ENCODE peak calls at places on chromosomes 5 and 9, in seven cellular contexts. One of them, this sample, is unnamed.

GRCh38 chr5:111408817-111409216 is 103.5 kb downstream of the STARD4 start:
- DNase-seq in GF-D8: no peak
- DNase-seq in mucosa of gallbladder: no peak
- DNase-seq in NCI-H1930: no peak
- DNase-seq in psoas muscle: no peak
- DNase-seq in NCI-H1092: no peak
- DNase-seq in fibroblast of mammary gland: no peak
- DNase-seq in this sample: no peak

GRCh38 chr9:24342457-24342856 is 203.2 kb downstream of the IZUMO3 start:
- DNase-seq in GF-D8: no peak
- DNase-seq in mucosa of gallbladder: no peak
- DNase-seq in NCI-H1930: no peak
- DNase-seq in psoas muscle: no peak
- DNase-seq in NCI-H1092: no peak
- DNase-seq in fibroblast of mammary gland: no peak
- DNase-seq in this sample: no peak

GRCh38 chr5:32055891-32056866 is 117.9 kb downstream of the GOLPH3 start:
- DNase-seq in GF-D8: no peak
- DNase-seq in mucosa of gallbladder: no peak
- DNase-seq in NCI-H1930: no peak
- DNase-seq in psoas muscle: no peak
- DNase-seq in NCI-H1092: no peak
- DNase-seq in fibroblast of mammary gland: no peak
- DNase-seq in this sample: no peak

GRCh38 chr9:4027616-4028015 is 272.3 kb downstream of the GLIS3 start:
- DNase-seq in GF-D8: no peak
- DNase-seq in mucosa of gallbladder: no peak
- DNase-seq in NCI-H1930: no peak
- DNase-seq in psoas muscle: no peak
- DNase-seq in NCI-H1092: no peak
- DNase-seq in fibroblast of mammary gland: no peak
- DNase-seq in this sample: no peak

GRCh38 chr9:130779153-130779855 is 55.8 kb upstream of the ABL1 start:
- DNase-seq in GF-D8: no peak
- DNase-seq in mucosa of gallbladder: no peak
- DNase-seq in NCI-H1930: no peak
- DNase-seq in psoas muscle: peak
- DNase-seq in NCI-H1092: no peak
- DNase-seq in fibroblast of mammary gland: peak
- DNase-seq in this sample: peak

GRCh38 chr5:150214289-150214688 is 24.4 kb downstream of the SLC6A7 start:
- DNase-seq in GF-D8: no peak
- DNase-seq in mucosa of gallbladder: no peak
- DNase-seq in NCI-H1930: no peak
- DNase-seq in psoas muscle: peak
- DNase-seq in NCI-H1092: no peak
- DNase-seq in fibroblast of mammary gland: peak
- DNase-seq in this sample: no peak

GRCh38 chr5:181059297-181060230 is 19.5 kb downstream of the BTNL9 start:
- DNase-seq in GF-D8: no peak
- DNase-seq in mucosa of gallbladder: peak
- DNase-seq in NCI-H1930: no peak
- DNase-seq in psoas muscle: no peak
- DNase-seq in NCI-H1092: no peak
- DNase-seq in fibroblast of mammary gland: no peak
- DNase-seq in this sample: no peak

GRCh38 chr5:138819065-138819464 is 56.1 kb downstream of the LRRTM2 start:
- DNase-seq in GF-D8: no peak
- DNase-seq in mucosa of gallbladder: no peak
- DNase-seq in NCI-H1930: no peak
- DNase-seq in psoas muscle: peak
- DNase-seq in NCI-H1092: no peak
- DNase-seq in fibroblast of mammary gland: no peak
- DNase-seq in this sample: no peak

GRCh38 chr9:126829035-126829434 is 24.2 kb downstream of the ZBTB43 start:
- DNase-seq in GF-D8: peak
- DNase-seq in mucosa of gallbladder: no peak
- DNase-seq in NCI-H1930: no peak
- DNase-seq in psoas muscle: no peak
- DNase-seq in NCI-H1092: no peak
- DNase-seq in fibroblast of mammary gland: no peak
- DNase-seq in this sample: no peak

GRCh38 chr5:21791304-21791703 is 1061.8 kb downstream of the CDH12 start:
- DNase-seq in GF-D8: no peak
- DNase-seq in mucosa of gallbladder: no peak
- DNase-seq in NCI-H1930: no peak
- DNase-seq in psoas muscle: no peak
- DNase-seq in NCI-H1092: no peak
- DNase-seq in fibroblast of mammary gland: peak
- DNase-seq in this sample: no peak

GRCh38 chr5:54882101-54882500 is 103.3 kb downstream of the ESM1 start:
- DNase-seq in GF-D8: no peak
- DNase-seq in mucosa of gallbladder: no peak
- DNase-seq in NCI-H1930: no peak
- DNase-seq in psoas muscle: no peak
- DNase-seq in NCI-H1092: no peak
- DNase-seq in fibroblast of mammary gland: no peak
- DNase-seq in this sample: no peak

GRCh38 chr5:36686881-36687280 is 80.5 kb downstream of the SLC1A3 start:
- DNase-seq in GF-D8: no peak
- DNase-seq in mucosa of gallbladder: no peak
- DNase-seq in NCI-H1930: no peak
- DNase-seq in psoas muscle: no peak
- DNase-seq in NCI-H1092: no peak
- DNase-seq in fibroblast of mammary gland: no peak
- DNase-seq in this sample: no peak

GRCh38 chr9:131609116-131609830 is 64.0 kb downstream of the PRRT1B start:
- DNase-seq in GF-D8: no peak
- DNase-seq in mucosa of gallbladder: no peak
- DNase-seq in NCI-H1930: no peak
- DNase-seq in psoas muscle: no peak
- DNase-seq in NCI-H1092: no peak
- DNase-seq in fibroblast of mammary gland: peak
- DNase-seq in this sample: peak

GRCh38 chr9:107249131-107249533 is 33.9 kb upstream of the RAD23B start:
- DNase-seq in GF-D8: no peak
- DNase-seq in mucosa of gallbladder: no peak
- DNase-seq in NCI-H1930: no peak
- DNase-seq in psoas muscle: no peak
- DNase-seq in NCI-H1092: no peak
- DNase-seq in fibroblast of mammary gland: no peak
- DNase-seq in this sample: no peak

GRCh38 chr5:125357660-125358059 is 611.2 kb upstream of the ZNF608 start:
- DNase-seq in GF-D8: no peak
- DNase-seq in mucosa of gallbladder: no peak
- DNase-seq in NCI-H1930: no peak
- DNase-seq in psoas muscle: no peak
- DNase-seq in NCI-H1092: no peak
- DNase-seq in fibroblast of mammary gland: no peak
- DNase-seq in this sample: no peak

GRCh38 chr9:71854811-71855210 is 56.2 kb downstream of the ABHD17B start:
- DNase-seq in GF-D8: no peak
- DNase-seq in mucosa of gallbladder: no peak
- DNase-seq in NCI-H1930: no peak
- DNase-seq in psoas muscle: no peak
- DNase-seq in NCI-H1092: peak
- DNase-seq in fibroblast of mammary gland: no peak
- DNase-seq in this sample: no peak

GRCh38 chr9:108367188-108367587 is 488.6 kb downstream of the ACTL7B start:
- DNase-seq in GF-D8: no peak
- DNase-seq in mucosa of gallbladder: no peak
- DNase-seq in NCI-H1930: no peak
- DNase-seq in psoas muscle: no peak
- DNase-seq in NCI-H1092: no peak
- DNase-seq in fibroblast of mammary gland: no peak
- DNase-seq in this sample: no peak

GRCh38 chr5:43773032-43773830 is 170.3 kb downstream of the NNT start:
- DNase-seq in GF-D8: peak
- DNase-seq in mucosa of gallbladder: no peak
- DNase-seq in NCI-H1930: no peak
- DNase-seq in psoas muscle: no peak
- DNase-seq in NCI-H1092: no peak
- DNase-seq in fibroblast of mammary gland: peak
- DNase-seq in this sample: peak

GRCh38 chr9:89967527-89967926 is 362.7 kb downstream of the GADD45G start:
- DNase-seq in GF-D8: no peak
- DNase-seq in mucosa of gallbladder: no peak
- DNase-seq in NCI-H1930: no peak
- DNase-seq in psoas muscle: no peak
- DNase-seq in NCI-H1092: no peak
- DNase-seq in fibroblast of mammary gland: no peak
- DNase-seq in this sample: no peak

GRCh38 chr5:179772355-179772754 is 21.4 kb upstream of the LTC4S start:
- DNase-seq in GF-D8: peak
- DNase-seq in mucosa of gallbladder: no peak
- DNase-seq in NCI-H1930: no peak
- DNase-seq in psoas muscle: no peak
- DNase-seq in NCI-H1092: no peak
- DNase-seq in fibroblast of mammary gland: no peak
- DNase-seq in this sample: no peak

GRCh38 chr9:2601785-2602378 is 19.7 kb upstream of the VLDLR start:
- DNase-seq in GF-D8: no peak
- DNase-seq in mucosa of gallbladder: no peak
- DNase-seq in NCI-H1930: no peak
- DNase-seq in psoas muscle: no peak
- DNase-seq in NCI-H1092: no peak
- DNase-seq in fibroblast of mammary gland: no peak
- DNase-seq in this sample: no peak

GRCh38 chr5:143031781-143032724 is 261.9 kb downstream of the ARHGAP26 start:
- DNase-seq in GF-D8: no peak
- DNase-seq in mucosa of gallbladder: no peak
- DNase-seq in NCI-H1930: no peak
- DNase-seq in psoas muscle: no peak
- DNase-seq in NCI-H1092: no peak
- DNase-seq in fibroblast of mammary gland: no peak
- DNase-seq in this sample: no peak